ENCODE peak calls at places on chromosomes 13 and 19, in eight cellular contexts. W is dorsolateral prefrontal cortex; L is heart left ventricle; U is ovary; V is A549; H is thoracic aorta; D is CD4-positive, alpha-beta memory T cell; T is CD8-positive, alpha-beta memory T cell. B is an unnamed sample.

GRCh38 chr13:27362064-27362751 is 62.2 kb upstream of the GTF3A start:
- DNase-seq in W (peak; percentile 82), L (peak; percentile 92), U (peak; percentile 86), V (peak; percentile 81), H (peak; percentile 45), D (peak; percentile 65), T (peak; percentile 79), B (peak; percentile 55)

GRCh38 chr13:95296326-95296939 is 4.8 kb downstream of the ABCC4 start:
- DNase-seq in W (no peak), L (no peak), U (no peak), V (peak; percentile 49), H (no peak), D (no peak), T (no peak), B (no peak)

GRCh38 chr13:108220042-108220441 is 1.9 kb downstream of the ABHD13 start:
- DNase-seq in W (no peak), L (no peak), U (no peak), V (no peak), H (no peak), D (no peak), T (no peak), B (peak; percentile 19)

GRCh38 chr19:5567360-5567970 is at the start of gene TINCR:
- DNase-seq in W (no peak), L (no peak), U (no peak), V (no peak), H (no peak), D (no peak), T (no peak), B (no peak)

GRCh38 chr13:93535256-93535655 is 308.6 kb downstream of the GPC6 start:
- DNase-seq in W (no peak), L (no peak), U (no peak), V (no peak), H (no peak), D (no peak), T (no peak), B (no peak)

GRCh38 chr13:42600943-42601342 is 27.0 kb downstream of the TNFSF11 start:
- DNase-seq in W (no peak), L (no peak), U (no peak), V (no peak), H (no peak), D (no peak), T (no peak), B (no peak)

GRCh38 chr13:74193391-74193790 is 59.2 kb upstream of the KLF12 start:
- DNase-seq in W (no peak), L (no peak), U (no peak), V (no peak), H (no peak), D (no peak), T (no peak), B (no peak)

GRCh38 chr13:112328936-112329335 is 47.2 kb upstream of the SPACA7 start:
- DNase-seq in W (no peak), L (no peak), U (no peak), V (no peak), H (no peak), D (no peak), T (no peak), B (no peak)

GRCh38 chr13:97285221-97285955 is 63.3 kb downstream of the MBNL2 start:
- DNase-seq in W (no peak), L (no peak), U (no peak), V (no peak), H (no peak), D (no peak), T (no peak), B (no peak)

GRCh38 chr13:110474713-110475112 is 86.8 kb downstream of the RAB20 start:
- DNase-seq in W (no peak), L (no peak), U (no peak), V (no peak), H (no peak), D (no peak), T (no peak), B (no peak)

GRCh38 chr13:44812818-44813217 is 176.5 kb downstream of the NUFIP1 start:
- DNase-seq in W (no peak), L (no peak), U (no peak), V (no peak), H (no peak), D (no peak), T (no peak), B (no peak)

GRCh38 chr19:31353826-31354225 is 4.6 kb upstream of the TSHZ3 start:
- DNase-seq in W (no peak), L (no peak), U (no peak), V (no peak), H (no peak), D (no peak), T (no peak), B (no peak)

GRCh38 chr13:36872621-36873020 is 47.4 kb downstream of the SMAD9 start:
- DNase-seq in W (no peak), L (no peak), U (no peak), V (no peak), H (no peak), D (no peak), T (no peak), B (no peak)

GRCh38 chr19:51366999-51367564 is 894 bp upstream of the ETFB start:
- DNase-seq in W (no peak), L (peak; percentile 71), U (no peak), V (no peak), H (no peak), D (peak; percentile 43), T (peak; percentile 64), B (no peak)

GRCh38 chr13:80161896-80162295 is 179.0 kb downstream of the SPRY2 start:
- DNase-seq in W (no peak), L (no peak), U (no peak), V (no peak), H (no peak), D (no peak), T (no peak), B (no peak)

GRCh38 chr13:82747948-82748347 is 1134.3 kb downstream of the SLITRK1 start:
- DNase-seq in W (no peak), L (no peak), U (no peak), V (no peak), H (no peak), D (no peak), T (no peak), B (no peak)
- H3K4me3 ChIP-seq in W (no peak overlapping the region), L (no peak overlapping the region), U (no peak overlapping the region), V (no peak overlapping the region), H (no peak overlapping the region), D (no peak overlapping the region), T (no peak overlapping the region), B (no peak overlapping the region)

GRCh38 chr19:17236414-17236716 is 9.4 kb downstream of the NR2F6 start:
- DNase-seq in W (no peak), L (no peak), U (no peak), V (no peak), H (no peak), D (no peak), T (no peak), B (no peak)
- H3K4me3 ChIP-seq in W (no peak overlapping the region), L (peak overlapping the region; percentile 65), U (no peak overlapping the region), V (peak overlapping the region; percentile 88), H (peak overlapping the region; percentile 76), D (no peak overlapping the region), T (no peak overlapping the region), B (peak overlapping the region; percentile 59)

GRCh38 chr13:50645092-50645491 is 198.4 kb downstream of the DLEU7 start:
- DNase-seq in W (no peak), L (no peak), U (no peak), V (no peak), H (no peak), D (no peak), T (no peak), B (no peak)
- H3K4me3 ChIP-seq in W (no peak overlapping the region), L (no peak overlapping the region), U (no peak overlapping the region), V (no peak overlapping the region), H (no peak overlapping the region), D (no peak overlapping the region), T (no peak overlapping the region), B (no peak overlapping the region)

GRCh38 chr19:35708391-35708790 is 4.0 kb downstream of the ZBTB32 start:
- DNase-seq in W (no peak), L (no peak), U (no peak), V (no peak), H (no peak), D (no peak), T (no peak), B (no peak)

GRCh38 chr19:35712529-35712909 is 5.3 kb upstream of the KMT2B start:
- DNase-seq in W (no peak), L (no peak), U (no peak), V (no peak), H (no peak), D (no peak), T (no peak), B (no peak)

GRCh38 chr19:35712910-35713845 is 4.6 kb upstream of the KMT2B start:
- DNase-seq in W (no peak), L (no peak), U (no peak), V (no peak), H (no peak), D (peak; percentile 42), T (peak; percentile 62), B (no peak)

GRCh38 chr19:35713904-35714440 is 3.8 kb upstream of the KMT2B start:
- DNase-seq in W (no peak), L (no peak), U (no peak), V (no peak), H (no peak), D (no peak), T (no peak), B (no peak)

GRCh38 chr19:35710784-35711723 is 6.7 kb downstream of the ZBTB32 start:
- DNase-seq in W (no peak), L (no peak), U (no peak), V (no peak), H (no peak), D (no peak), T (no peak), B (no peak)
- H3K4me3 ChIP-seq in W (no peak overlapping the region), L (no peak overlapping the region), U (no peak overlapping the region), V (no peak overlapping the region), H (no peak overlapping the region), D (peak overlapping the region; percentile 11), T (no peak overlapping the region), B (no peak overlapping the region)

DNA sequence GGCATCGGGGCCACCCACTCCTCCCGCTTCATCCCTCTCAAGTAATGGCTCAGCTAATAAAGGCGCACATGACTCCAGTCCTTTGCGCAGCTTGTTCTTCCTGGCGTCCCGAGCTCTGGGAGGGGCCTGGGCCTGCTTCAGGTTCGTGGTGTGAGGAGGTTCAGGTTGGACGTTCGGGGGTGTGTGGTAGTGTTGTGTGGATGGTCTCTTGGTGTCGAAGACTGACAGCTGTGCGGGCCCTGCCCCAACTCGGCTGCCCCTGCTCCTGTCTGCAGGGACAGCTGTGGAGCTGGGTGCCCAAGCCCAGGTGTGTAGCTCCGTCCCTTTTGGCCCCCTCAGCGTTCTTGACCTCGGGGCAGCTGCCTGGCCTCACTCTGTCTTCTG is 2.2 kb downstream of the RPS15 start:
- DNase-seq in W (no peak), L (no peak), U (no peak), V (no peak), H (no peak), D (no peak), T (no peak), B (no peak)
- H3K4me3 ChIP-seq in W (no peak overlapping the region), L (no peak overlapping the region), U (no peak overlapping the region), V (peak overlapping the region; percentile 93), H (no peak overlapping the region), D (no peak overlapping the region), T (no peak overlapping the region), B (peak overlapping the region; percentile 89)

GRCh38 chr19:10278935-10279334 is 7.8 kb upstream of the ICAM4 start:
- DNase-seq in W (no peak), L (no peak), U (no peak), V (no peak), H (no peak), D (no peak), T (no peak), B (no peak)
- H3K4me3 ChIP-seq in W (no peak overlapping the region), L (no peak overlapping the region), U (no peak overlapping the region), V (no peak overlapping the region), H (no peak overlapping the region), D (no peak overlapping the region), T (no peak overlapping the region), B (no peak overlapping the region)

B was measured in Jurkat, Clone E6-1.